ENCODE peak calls at places on chromosomes 6 and 20, in five cellular contexts. G, W, D, I and S are unnamed samples.

GRCh38 chr6:56856036-56856580 is 98.8 kb upstream of the BEND6 start:
- DNase-seq in I (no peak), G (peak), W (no peak), D (no peak), S (peak)

GRCh38 chr6:15904651-15905376 is 224.1 kb upstream of the MYLIP start:
- DNase-seq in I (no peak), W (no peak), G (no peak), D (no peak), S (no peak)

GRCh38 chr6:127247114-127248096 is 19.3 kb upstream of the RNF146 start:
- DNase-seq in W (no peak), G (no peak), D (no peak), I (no peak), S (no peak)

GRCh38 chr6:6964675-6965074 is 143.1 kb upstream of the RREB1 start:
- DNase-seq in G (no peak), I (no peak), D (no peak), W (peak), S (no peak)

GRCh38 chr6:54525731-54526130 is 217.5 kb downstream of the TINAG start:
- DNase-seq in D (no peak), G (peak), I (no peak), W (peak), S (peak)

GRCh38 chr6:42406296-42407280 is 45.1 kb downstream of the TRERF1 start:
- DNase-seq in G (peak), D (no peak), W (peak), I (no peak), S (peak)

GRCh38 chr6:33672808-33673207 is 38.7 kb downstream of the UQCC2 start:
- DNase-seq in G (peak), W (peak), I (peak), D (no peak), S (peak)

GRCh38 chr20:51800132-51800721 is 2.1 kb downstream of the SALL4 start:
- DNase-seq in I (peak), G (no peak), W (peak), D (peak), S (peak)

GRCh38 chr20:48335421-48336090 is 492.2 kb downstream of the PREX1 start:
- DNase-seq in G (no peak), D (no peak), W (no peak), I (no peak), S (peak)

GRCh38 chr6:125099211-125100017 is 54.2 kb upstream of the TPD52L1 start:
- DNase-seq in I (peak), D (peak), G (peak), W (peak), S (peak)

GRCh38 chr20:51379601-51380341 is 162.7 kb downstream of the NFATC2 start:
- DNase-seq in I (no peak), W (peak), G (no peak), D (no peak), S (no peak)

GRCh38 chr6:144897441-144897921 is 612.3 kb downstream of the UTRN start:
- DNase-seq in D (no peak), G (peak), I (no peak), W (peak), S (peak)

GRCh38 chr6:32112436-32112980 is 3.4 kb upstream of the TNXB start:
- DNase-seq in D (no peak), G (no peak), I (no peak), W (no peak), S (no peak)

GRCh38 chr6:100420711-100421110 is 44.0 kb downstream of the SIM1 start:
- DNase-seq in G (no peak), D (peak), I (peak), W (no peak), S (no peak)

GRCh38 chr20:62616728-62617621 is 25.3 kb upstream of the SLCO4A1 start:
- DNase-seq in G (peak), D (no peak), I (peak), W (peak), S (peak)

GRCh38 chr6:144646066-144646800 is 361.1 kb downstream of the UTRN start:
- DNase-seq in I (no peak), G (peak), D (no peak), W (no peak), S (peak)

GRCh38 chr6:13360671-13361540 is 32.6 kb upstream of the TBC1D7 start:
- DNase-seq in I (no peak), W (no peak), G (no peak), D (no peak), S (peak)

GRCh38 chr6:33694401-33694931 is 17.0 kb downstream of the UQCC2 start:
- DNase-seq in D (no peak), I (no peak), W (peak), G (peak), S (peak)

GRCh38 chr6:80434951-80435350 is 328.5 kb downstream of the BCKDHB start:
- DNase-seq in G (no peak), D (no peak), I (no peak), W (no peak), S (no peak)

GRCh38 chr20:62583424-62583920 is 58.8 kb upstream of the SLCO4A1 start:
- DNase-seq in D (no peak), I (no peak), W (peak), G (no peak), S (no peak)

GRCh38 chr6:29656798-29657197 is at the start of gene MOG:
- DNase-seq in I (no peak), W (no peak), D (no peak), G (no peak), S (no peak)
- H3K4me2 ChIP-seq in I (no peak), W (no peak), D (no peak), G (no peak), S (no peak)

GRCh38 chr6:10852281-10852965 is 14.1 kb upstream of the MAK start:
- DNase-seq in D (no peak), W (no peak), I (no peak), G (no peak), S (peak)

GRCh38 chr6:10847684-10848083 is 9.3 kb upstream of the MAK start:
- DNase-seq in I (no peak), D (no peak), G (no peak), W (peak), S (no peak)

GRCh38 chr6:10855233-10855632 is 16.9 kb upstream of the MAK start:
- DNase-seq in G (no peak), I (peak), W (no peak), D (peak), S (no peak)

GRCh38 chr6:10850728-10851127 is 12.4 kb upstream of the MAK start:
- DNase-seq in I (no peak), G (no peak), W (no peak), D (no peak), S (no peak)
- H3K4me2 ChIP-seq in I (no peak), G (no peak), W (no peak), D (no peak), S (no peak)

GRCh38 chr6:82980086-82980485 is 85.6 kb downstream of the UBE3D start:
- DNase-seq in I (no peak), D (no peak), W (peak), G (peak), S (peak)

GRCh38 chr6:82978362-82978945 is 87.2 kb downstream of the UBE3D start:
- DNase-seq in G (no peak), D (no peak), I (no peak), W (peak), S (no peak)

GRCh38 chr6:82984720-82985119 is 80.9 kb downstream of the UBE3D start:
- DNase-seq in I (no peak), W (no peak), D (no peak), G (no peak), S (no peak)

GRCh38 chr6:82976179-82976578 is 89.5 kb downstream of the UBE3D start:
- DNase-seq in D (no peak), G (no peak), W (no peak), I (no peak), S (no peak)

GRCh38 chr6:82979657-82980056 is 86.0 kb downstream of the UBE3D start:
- DNase-seq in G (no peak), D (no peak), I (no peak), W (no peak), S (no peak)
- H3K4me2 ChIP-seq in G (no peak), D (no peak), I (no peak), W (peak), S (no peak)

DNA sequence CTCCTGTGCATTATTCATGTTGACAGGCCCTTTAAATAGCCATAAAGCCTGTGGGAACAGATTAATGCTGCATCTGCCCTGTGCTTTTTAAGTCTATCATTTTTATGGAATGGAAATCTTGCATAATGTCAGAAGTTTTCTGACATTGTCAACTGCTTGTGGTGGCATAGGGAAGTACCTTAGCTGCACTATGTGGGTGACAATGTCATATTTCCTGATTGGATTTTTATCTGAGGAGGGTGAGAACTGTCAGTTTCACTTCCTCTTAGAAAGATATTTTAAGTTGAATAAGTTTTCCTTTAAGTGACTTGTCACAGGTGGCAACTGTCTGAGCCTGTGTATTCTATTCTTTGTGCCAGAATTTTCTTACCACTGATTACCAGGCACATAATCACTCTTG is 267.9 kb downstream of the PLCB1 start:
- DNase-seq in D (no peak), W (no peak), G (no peak), I (no peak), S (no peak)
- H3K4me2 ChIP-seq in D (no peak), W (no peak), G (no peak), I (no peak), S (no peak)

GRCh38 chr6:25486580-25486979 is 165.4 kb upstream of the SCGN start:
- DNase-seq in I (no peak), D (no peak), G (no peak), W (no peak), S (no peak)

GRCh38 chr6:25490018-25490865 is 161.8 kb upstream of the SCGN start:
- DNase-seq in D (peak), G (peak), W (peak), I (peak), S (peak)

GRCh38 chr6:25487012-25487411 is 165.0 kb upstream of the SCGN start:
- DNase-seq in W (no peak), G (no peak), I (no peak), D (no peak), S (no peak)

GRCh38 chr6:25488156-25488555 is 163.9 kb upstream of the SCGN start:
- DNase-seq in G (no peak), D (no peak), W (no peak), I (no peak), S (no peak)

DNA sequence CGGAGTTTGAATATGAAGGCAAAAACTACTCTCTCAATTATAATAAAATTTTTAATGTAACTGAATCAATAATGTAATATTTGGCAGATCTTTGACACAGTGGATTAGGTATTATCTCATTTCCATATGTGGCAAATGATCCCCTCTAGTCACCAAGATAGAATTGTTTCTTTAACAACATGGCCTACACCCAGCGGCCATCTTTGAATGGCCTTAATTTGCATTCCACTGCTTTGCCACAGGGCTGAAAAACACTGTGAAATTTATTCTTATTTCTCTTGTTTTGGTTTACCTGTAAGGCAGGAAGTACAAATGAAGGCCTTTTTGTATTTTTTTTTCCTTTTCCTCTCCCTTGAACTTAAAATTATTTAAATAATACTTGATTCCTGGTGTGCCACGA is 162.6 kb upstream of the SCGN start:
- DNase-seq in W (no peak), D (no peak), I (no peak), G (no peak), S (no peak)
- H3K4me2 ChIP-seq in W (no peak), D (no peak), I (no peak), G (no peak), S (no peak)